ENCODE peak calls at places on chromosomes 12 and 14, in four cellular contexts. One of them, this sample, is unnamed.
A peak's percentile ranks its signal among the peaks of the same experiment; 100 is the strongest.

GRCh38 chr14:53153702-53154112 is 584 bp upstream of the DDHD1 start:
- DNase-seq in NCI-H774: no peak
- DNase-seq in T-helper 9 cell: no peak
- DNase-seq in ACHN: no peak
- DNase-seq in this sample: no peak

GRCh38 chr12:106954462-106955376 is 988 bp upstream of the TMEM263 start:
- DNase-seq in NCI-H774: no peak
- DNase-seq in T-helper 9 cell: peak; percentile 8
- DNase-seq in ACHN: no peak
- DNase-seq in this sample: peak; percentile 58

GRCh38 chr12:55734595-55734994 is 5.8 kb upstream of the CD63 start:
- DNase-seq in NCI-H774: no peak
- DNase-seq in ACHN: no peak
- DNase-seq in T-helper 9 cell: no peak
- DNase-seq in this sample: no peak

GRCh38 chr12:63930971-63931370 is 86.5 kb downstream of the SRGAP1 start:
- DNase-seq in NCI-H774: no peak
- DNase-seq in ACHN: no peak
- DNase-seq in T-helper 9 cell: no peak
- DNase-seq in this sample: no peak

GRCh38 chr14:91392623-91393303 is 24.9 kb downstream of the CCDC88C start:
- DNase-seq in T-helper 9 cell: no peak
- DNase-seq in NCI-H774: no peak
- DNase-seq in ACHN: no peak
- DNase-seq in this sample: no peak

GRCh38 chr12:65895759-65896656 is 71.7 kb downstream of the HMGA2 start:
- DNase-seq in NCI-H774: no peak
- DNase-seq in ACHN: peak; percentile 88
- DNase-seq in T-helper 9 cell: no peak
- DNase-seq in this sample: no peak

GRCh38 chr14:103422981-103423600 is 37.9 kb downstream of the MARK3 start:
- DNase-seq in T-helper 9 cell: no peak
- DNase-seq in NCI-H774: no peak
- DNase-seq in ACHN: peak; percentile 59
- DNase-seq in this sample: no peak

GRCh38 chr12:96197503-96198272 is 3.5 kb downstream of the ELK3 start:
- DNase-seq in T-helper 9 cell: no peak
- DNase-seq in NCI-H774: no peak
- DNase-seq in ACHN: peak; percentile 87
- DNase-seq in this sample: peak; percentile 97

GRCh38 chr12:76922821-76923315 is 44.0 kb upstream of the CSRP2 start:
- DNase-seq in T-helper 9 cell: no peak
- DNase-seq in ACHN: no peak
- DNase-seq in NCI-H774: no peak
- DNase-seq in this sample: no peak

GRCh38 chr14:95111507-95112164 is 45.7 kb downstream of the DICER1 start:
- DNase-seq in ACHN: no peak
- DNase-seq in NCI-H774: no peak
- DNase-seq in T-helper 9 cell: no peak
- DNase-seq in this sample: no peak

GRCh38 chr12:41992029-41992428 is 152.6 kb downstream of the GXYLT1 start:
- DNase-seq in ACHN: peak; percentile 97
- DNase-seq in T-helper 9 cell: no peak
- DNase-seq in NCI-H774: no peak
- DNase-seq in this sample: peak; percentile 45

GRCh38 chr12:3995276-3995675 is 122.1 kb upstream of the PARP11 start:
- DNase-seq in NCI-H774: no peak
- DNase-seq in ACHN: no peak
- DNase-seq in T-helper 9 cell: no peak
- DNase-seq in this sample: no peak

GRCh38 chr12:108515916-108516315 is 839 bp downstream of the FICD start:
- DNase-seq in NCI-H774: no peak
- DNase-seq in ACHN: peak; percentile 31
- DNase-seq in T-helper 9 cell: no peak
- DNase-seq in this sample: peak; percentile 15

GRCh38 chr12:14716848-14717444 is 20.5 kb upstream of the GUCY2C start:
- DNase-seq in NCI-H774: no peak
- DNase-seq in ACHN: peak; percentile 62
- DNase-seq in T-helper 9 cell: peak; percentile 21
- DNase-seq in this sample: peak; percentile 67

GRCh38 chr14:79971330-79971729 is 240.0 kb downstream of the DIO2 start:
- DNase-seq in T-helper 9 cell: no peak
- DNase-seq in NCI-H774: no peak
- DNase-seq in ACHN: no peak
- DNase-seq in this sample: no peak

GRCh38 chr12:109720152-109720855 is 6.7 kb downstream of the FAM222A start:
- DNase-seq in NCI-H774: no peak
- DNase-seq in T-helper 9 cell: no peak
- DNase-seq in ACHN: no peak
- DNase-seq in this sample: no peak

GRCh38 chr14:59918824-59919581 is 941 bp upstream of the LRRC9 start:
- DNase-seq in T-helper 9 cell: no peak
- DNase-seq in NCI-H774: peak; percentile 1
- DNase-seq in ACHN: peak; percentile 22
- DNase-seq in this sample: peak; percentile 45

GRCh38 chr12:96766232-96766631 is 140.8 kb upstream of the NEDD1 start:
- DNase-seq in NCI-H774: no peak
- DNase-seq in T-helper 9 cell: no peak
- DNase-seq in ACHN: peak; percentile 31
- DNase-seq in this sample: peak; percentile 8

This sample was measured in lung microvascular endothelial cell.